ENCODE peak calls at places on chromosomes 5 and 9, in ten cellular contexts. U is GM23248; J is left ventricle myocardium inferior; K is hepatocyte; T is tibial nerve; C is body of pancreas; I is OCI-LY7; H is IMR-90; V is naive thymus-derived CD4-positive, alpha-beta T cell; F is HCT116. Z is an unnamed sample. For H3K4me1, the result is how much of the 10 kb centered on the place peaks cover.

GRCh38 chr9:6354072-6354686 is 26.0 kb downstream of the TPD52L3 start:
- DNase-seq in U (peak), J (no peak), K (peak), T (no peak), C (no peak), I (peak), H (peak), V (peak), F (peak), Z (peak)

GRCh38 chr9:92432350-92432749 is 8.1 kb upstream of the OMD start:
- DNase-seq in U (no peak), J (no peak), K (no peak), T (no peak), C (no peak), I (no peak), H (no peak), V (no peak), F (no peak), Z (no peak)

GRCh38 chr9:134967547-134967930 is 49.8 kb upstream of the FCN1 start:
- DNase-seq in U (no peak), J (no peak), K (no peak), T (no peak), C (no peak), I (no peak), H (peak), V (no peak), F (no peak), Z (no peak)

GRCh38 chr5:32329395-32329834 is 16.7 kb upstream of the MTMR12 start:
- DNase-seq in U (peak), J (peak), K (peak), T (peak), C (peak), I (peak), H (peak), V (peak), F (peak), Z (peak)

GRCh38 chr5:53355930-53356329 is 124.5 kb upstream of the FST start:
- DNase-seq in U (no peak), J (no peak), K (no peak), T (no peak), C (no peak), I (no peak), H (peak), V (no peak), F (no peak), Z (no peak)

GRCh38 chr5:134584662-134585061 is 48.0 kb downstream of the SAR1B start:
- DNase-seq in U (no peak), J (no peak), K (no peak), T (no peak), C (no peak), I (no peak), H (no peak), V (no peak), F (no peak), Z (no peak)

GRCh38 chr5:149015561-149015960 is 47.3 kb downstream of the SH3TC2 start:
- DNase-seq in U (no peak), J (no peak), K (no peak), T (no peak), C (no peak), I (no peak), H (no peak), V (no peak), F (no peak), Z (no peak)

GRCh38 chr9:104412238-104412637 is 91.8 kb upstream of the OR13F1 start:
- DNase-seq in U (no peak), J (no peak), K (no peak), T (no peak), C (no peak), I (peak), H (no peak), V (no peak), F (peak), Z (no peak)

GRCh38 chr5:68161156-68161555 is 54.4 kb upstream of the PIK3R1 start:
- DNase-seq in U (no peak), J (no peak), K (no peak), T (no peak), C (no peak), I (no peak), H (no peak), V (no peak), F (no peak), Z (no peak)

GRCh38 chr5:28714887-28715286 is 1676.5 kb upstream of the CDH9 start:
- DNase-seq in U (no peak), J (no peak), K (no peak), T (no peak), C (no peak), I (no peak), H (no peak), V (no peak), F (no peak), Z (no peak)

GRCh38 chr5:74630387-74631087 is 10.0 kb downstream of the ENC1 start:
- DNase-seq in U (peak), J (no peak), K (no peak), T (no peak), C (no peak), I (no peak), H (peak), V (peak), F (no peak), Z (no peak)

GRCh38 chr9:6564868-6565267 is 80.7 kb downstream of the GLDC start:
- DNase-seq in U (peak), J (peak), K (no peak), T (no peak), C (no peak), I (no peak), H (no peak), V (no peak), F (no peak), Z (no peak)

GRCh38 chr5:97090944-97091343 is 51.5 kb downstream of the LIX1 start:
- DNase-seq in U (no peak), J (no peak), K (no peak), T (no peak), C (no peak), I (no peak), H (no peak), V (no peak), F (no peak), Z (no peak)

GRCh38 chr5:34716986-34717385 is 60.9 kb downstream of the RAI14 start:
- DNase-seq in U (peak), J (no peak), K (no peak), T (no peak), C (no peak), I (no peak), H (peak), V (no peak), F (no peak), Z (no peak)

GRCh38 chr5:154881986-154882385 is 23.6 kb downstream of the CNOT8 start:
- DNase-seq in U (no peak), J (no peak), K (no peak), T (no peak), C (no peak), I (no peak), H (no peak), V (no peak), F (no peak), Z (no peak)

GRCh38 chr9:33167084-33167948 is at the start of gene B4GALT1:
- DNase-seq in U (peak), J (peak), K (peak), T (peak), C (peak), I (peak), H (peak), V (peak), F (peak), Z (peak)

GRCh38 chr5:68137451-68138190 is 77.9 kb upstream of the PIK3R1 start:
- DNase-seq in U (peak), J (no peak), K (no peak), T (no peak), C (no peak), I (no peak), H (peak), V (no peak), F (no peak), Z (no peak)

GRCh38 chr5:54091416-54092130 is 218.8 kb downstream of the ARL15 start:
- DNase-seq in U (no peak), J (peak), K (no peak), T (no peak), C (no peak), I (no peak), H (no peak), V (no peak), F (no peak), Z (no peak)

GRCh38 chr9:89553451-89554020 is 51.3 kb upstream of the GADD45G start:
- DNase-seq in U (no peak), J (no peak), K (no peak), T (no peak), C (no peak), I (peak), H (no peak), V (no peak), F (no peak), Z (no peak)
- H3K4me3 ChIP-seq in U (no peak), J (no peak), K (no peak), T (no peak), C (no peak), I (no peak), H (no peak), V (no peak), F (no peak), Z (no peak)

DNA sequence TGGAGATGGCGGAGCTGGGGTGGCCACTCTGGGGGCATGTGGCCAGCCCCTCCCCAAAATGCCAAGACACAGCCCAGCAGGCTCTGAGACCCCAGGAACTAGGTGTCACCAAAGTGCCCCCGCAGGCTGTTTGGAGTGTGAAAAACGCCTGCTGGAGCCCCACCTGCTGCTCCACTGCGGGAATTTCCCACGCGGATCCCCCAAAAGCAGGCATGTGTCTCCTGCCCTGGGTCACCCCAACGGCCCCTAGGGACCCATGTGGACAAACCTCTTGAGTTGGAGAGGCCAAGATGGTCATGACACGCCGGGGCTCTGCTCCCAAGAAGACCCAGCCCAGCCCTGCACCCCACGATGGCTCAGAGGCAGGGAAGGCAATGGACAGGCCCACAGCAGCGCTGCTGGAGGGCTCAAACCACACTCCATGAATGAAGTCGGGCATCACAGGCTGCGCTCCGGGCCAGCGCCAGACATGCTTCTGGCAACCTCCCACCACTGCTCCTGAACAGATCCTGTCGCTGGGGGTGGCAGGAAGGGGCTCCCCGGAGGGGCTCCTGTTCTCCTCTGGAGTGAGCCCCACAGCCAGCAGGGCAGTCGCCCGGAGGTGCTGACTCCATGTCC is 15.3 kb downstream of the NOTCH1 start:
- DNase-seq in U (no peak), J (no peak), K (no peak), T (no peak), C (no peak), I (no peak), H (no peak), V (no peak), F (no peak), Z (no peak)
- H3K4me1 ChIP-seq in U (under half), J (half or more), K (under half), T (half or more), C (half or more), I (under half), H (under half), V (half or more), F (under half), Z (half or more)

DNA sequence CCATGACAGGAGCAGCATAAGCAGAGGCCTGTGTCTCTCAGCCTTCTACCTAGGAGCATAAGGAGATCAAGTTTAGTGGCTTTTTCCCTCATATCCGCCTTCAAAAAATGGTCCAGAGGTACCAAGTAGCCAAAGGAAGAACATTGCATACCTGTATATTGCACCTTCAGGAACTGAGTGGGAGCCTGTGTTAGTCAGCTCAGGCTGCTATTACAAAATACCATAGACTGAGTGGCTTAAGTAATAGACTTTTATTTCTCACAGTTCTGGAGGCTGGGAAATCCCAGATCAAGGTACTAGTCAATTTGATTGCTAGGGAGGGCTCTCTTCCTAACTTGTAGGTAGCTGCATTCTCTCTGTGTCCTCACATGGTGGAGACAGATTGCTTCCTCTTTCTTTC is 597.4 kb upstream of the PTGER4 start:
- DNase-seq in U (no peak), J (no peak), K (no peak), T (no peak), C (no peak), I (no peak), H (no peak), V (no peak), F (no peak), Z (no peak)
- H3K27ac ChIP-seq in U (no peak), J (no peak), K (no peak), T (no peak), C (no peak), I (no peak), H (no peak), V (no peak), F (no peak), Z (no peak)

DNA sequence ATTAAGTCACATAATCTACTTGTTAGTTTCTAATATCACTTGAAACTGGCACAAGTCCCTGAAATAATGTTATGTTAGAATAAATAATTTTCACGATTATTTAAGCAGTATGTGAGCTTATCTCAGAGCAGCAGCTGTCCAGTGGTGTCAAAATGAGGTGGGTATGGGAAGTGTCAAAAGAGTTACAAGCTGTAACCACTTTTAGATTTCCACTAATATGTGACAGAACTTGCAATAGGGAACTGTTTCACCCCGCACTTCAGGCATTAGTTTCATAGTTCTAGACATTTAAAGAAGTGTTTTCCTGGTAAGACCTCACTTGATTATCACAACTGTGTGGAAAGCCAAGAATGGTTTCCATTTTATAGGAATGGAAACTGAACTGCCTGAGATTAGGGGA is 2.9 kb upstream of the ISCA1 start:
- DNase-seq in U (no peak), J (no peak), K (no peak), T (no peak), C (no peak), I (no peak), H (no peak), V (no peak), F (no peak), Z (no peak)
- H3K4me3 ChIP-seq in U (no peak), J (no peak), K (no peak), T (no peak), C (no peak), I (no peak), H (no peak), V (no peak), F (no peak), Z (no peak)

GRCh38 chr9:122088880-122089567 is 4.1 kb downstream of the TTLL11 start:
- DNase-seq in U (no peak), J (no peak), K (no peak), T (no peak), C (peak), I (no peak), H (no peak), V (no peak), F (no peak), Z (no peak)
- H3K4me1 ChIP-seq in U (under half), J (half or more), K (under half), T (under half), C (half or more), I (under half), H (under half), V (under half), F (under half), Z (under half)

GRCh38 chr9:81557452-81557956 is 131.8 kb downstream of the TLE1 start:
- DNase-seq in U (peak), J (no peak), K (no peak), T (no peak), C (no peak), I (no peak), H (no peak), V (no peak), F (no peak), Z (no peak)
- H3K27ac ChIP-seq in U (peak), J (peak), K (peak), T (peak), C (peak), I (no peak), H (peak), V (no peak), F (no peak), Z (no peak)

GRCh38 chr5:39055027-39055759 is 19.0 kb downstream of the RICTOR start:
- DNase-seq in U (no peak), J (no peak), K (no peak), T (no peak), C (no peak), I (no peak), H (no peak), V (no peak), F (no peak), Z (no peak)

GRCh38 chr5:39057745-39058144 is 16.5 kb downstream of the RICTOR start:
- DNase-seq in U (no peak), J (no peak), K (no peak), T (no peak), C (no peak), I (no peak), H (no peak), V (no peak), F (no peak), Z (no peak)

GRCh38 chr5:39055760-39056393 is 18.3 kb downstream of the RICTOR start:
- DNase-seq in U (no peak), J (no peak), K (no peak), T (no peak), C (no peak), I (no peak), H (no peak), V (no peak), F (no peak), Z (no peak)

GRCh38 chr5:39058984-39059565 is 15.1 kb downstream of the RICTOR start:
- DNase-seq in U (no peak), J (no peak), K (no peak), T (no peak), C (no peak), I (no peak), H (no peak), V (no peak), F (no peak), Z (no peak)

GRCh38 chr5:39058178-39058577 is 16.0 kb downstream of the RICTOR start:
- DNase-seq in U (no peak), J (no peak), K (no peak), T (no peak), C (no peak), I (no peak), H (no peak), V (no peak), F (no peak), Z (no peak)
- H3K4me3 ChIP-seq in U (peak), J (peak), K (no peak), T (no peak), C (no peak), I (peak), H (peak), V (peak), F (no peak), Z (peak)

GRCh38 chr9:136536721-136537241 is 9.1 kb downstream of the NOTCH1 start:
- DNase-seq in U (no peak), J (no peak), K (no peak), T (no peak), C (no peak), I (no peak), H (no peak), V (no peak), F (no peak), Z (no peak)
- H3K4me1 ChIP-seq in U (under half), J (half or more), K (under half), T (half or more), C (half or more), I (under half), H (under half), V (half or more), F (under half), Z (half or more)

DNA sequence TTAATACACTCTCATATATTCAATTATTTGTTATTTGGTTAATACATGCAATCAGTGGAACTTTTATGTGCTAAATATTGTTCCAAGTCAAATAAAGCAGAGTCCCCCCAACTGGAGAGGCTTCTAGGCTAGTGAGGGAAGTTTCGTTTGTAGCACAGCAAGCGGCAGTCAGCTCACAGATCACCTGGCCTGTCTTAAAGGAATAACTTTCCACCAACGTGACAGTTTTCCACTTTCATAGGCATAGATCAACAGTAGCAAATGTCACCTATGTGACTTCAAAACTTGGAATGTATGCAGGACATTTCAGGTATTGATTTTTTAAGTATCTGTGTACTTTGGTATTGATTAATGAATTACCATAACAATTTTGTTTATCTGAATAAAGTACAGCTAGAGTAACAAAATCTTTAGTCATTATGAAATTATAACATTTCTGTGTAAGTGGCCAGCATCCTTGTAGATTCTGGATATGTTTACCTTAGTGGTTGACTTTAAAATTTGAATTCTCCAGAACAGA is 129.7 kb upstream of the VCAN start:
- DNase-seq in U (no peak), J (no peak), K (no peak), T (no peak), C (no peak), I (no peak), H (no peak), V (no peak), F (no peak), Z (no peak)
- H3K27ac ChIP-seq in U (no peak), J (no peak), K (no peak), T (no peak), C (no peak), I (no peak), H (no peak), V (no peak), F (no peak), Z (no peak)

GRCh38 chr5:927172-928015 is 34.7 kb downstream of the TRIP13 start:
- DNase-seq in U (no peak), J (no peak), K (no peak), T (no peak), C (peak), I (no peak), H (no peak), V (no peak), F (no peak), Z (no peak)
- H3K4me3 ChIP-seq in U (peak), J (peak), K (no peak), T (no peak), C (no peak), I (no peak), H (no peak), V (no peak), F (no peak), Z (peak)